ENCODE peak calls at places on chromosome 2, in five cellular contexts. W, Z, I, G and K are unnamed samples.

GRCh38 chr2:44859337-44859736 is 82.2 kb upstream of the SIX3 start:
- DNase-seq in W (no peak), Z (no peak), I (no peak), G (no peak), K (no peak)

GRCh38 chr2:217900010-217900779 is 102.6 kb downstream of the TNS1 start:
- DNase-seq in W (no peak), Z (no peak), I (no peak), G (peak; percentile 80), K (no peak)

GRCh38 chr2:64404743-64405142 is 49.2 kb upstream of the LGALSL start:
- DNase-seq in W (no peak), Z (peak; percentile 48), I (no peak), G (peak; percentile 61), K (no peak)

GRCh38 chr2:222404126-222404891 is 20.0 kb upstream of the SGPP2 start:
- DNase-seq in W (no peak), Z (no peak), I (no peak), G (no peak), K (no peak)

GRCh38 chr2:157473585-157473984 is 29.7 kb upstream of the CYTIP start:
- DNase-seq in W (no peak), Z (peak; percentile 41), I (no peak), G (no peak), K (no peak)

GRCh38 chr2:120379916-120380893 is 34.3 kb downstream of the INHBB start:
- DNase-seq in W (no peak), Z (no peak), I (no peak), G (no peak), K (no peak)

GRCh38 chr2:155633060-155633839 is 699.3 kb downstream of the NR4A2 start:
- DNase-seq in W (no peak), Z (no peak), I (no peak), G (no peak), K (no peak)

GRCh38 chr2:86020984-86021383 is 84.7 kb downstream of the POLR1A start:
- DNase-seq in W (no peak), Z (peak; percentile 51), I (no peak), G (peak; percentile 67), K (no peak)

GRCh38 chr2:75053484-75054112 is 95.2 kb downstream of the POLE4 start:
- DNase-seq in W (no peak), Z (peak; percentile 41), I (no peak), G (no peak), K (peak; percentile 70)

GRCh38 chr2:11625671-11626070 is 44.3 kb downstream of the NTSR2 start:
- DNase-seq in W (no peak), Z (no peak), I (no peak), G (no peak), K (no peak)

GRCh38 chr2:215354771-215355695 is 43.2 kb downstream of the ATIC start:
- DNase-seq in W (no peak), Z (peak; percentile 87), I (no peak), G (no peak), K (no peak)

GRCh38 chr2:219300022-219300421 is 9.2 kb downstream of the PTPRN start:
- DNase-seq in W (no peak), Z (no peak), I (no peak), G (peak; percentile 54), K (no peak)

GRCh38 chr2:237207641-237208040 is 122.0 kb downstream of the COPS8 start:
- DNase-seq in W (no peak), Z (peak; percentile 81), I (no peak), G (peak; percentile 71), K (no peak)

GRCh38 chr2:37472959-37473358 is 128.5 kb downstream of the QPCT start:
- DNase-seq in W (no peak), Z (peak; percentile 85), I (no peak), G (peak; percentile 67), K (no peak)

GRCh38 chr2:25104741-25105140 is 62.9 kb downstream of the EFR3B start:
- DNase-seq in W (no peak), Z (no peak), I (no peak), G (no peak), K (no peak)

GRCh38 chr2:146623771-146624170 is 1221.1 kb upstream of the ACVR2A start:
- DNase-seq in W (no peak), Z (peak; percentile 56), I (no peak), G (no peak), K (no peak)

GRCh38 chr2:239545741-239546392 is 145.0 kb upstream of the HDAC4 start:
- DNase-seq in W (no peak), Z (no peak), I (no peak), G (peak; percentile 53), K (no peak)

GRCh38 chr2:71886241-71886640 is 261.4 kb downstream of the CYP26B1 start:
- DNase-seq in W (no peak), Z (peak; percentile 46), I (no peak), G (no peak), K (no peak)

GRCh38 chr2:9988320-9988719 is 36.8 kb downstream of the GRHL1 start:
- DNase-seq in W (peak; percentile 18), Z (no peak), I (no peak), G (no peak), K (no peak)

GRCh38 chr2:172340394-172340793 is 87.0 kb upstream of the ITGA6 start:
- DNase-seq in W (no peak), Z (no peak), I (no peak), G (no peak), K (no peak)

GRCh38 chr2:227862741-227863588 is 8.5 kb upstream of the DAW1 start:
- DNase-seq in W (no peak), Z (peak; percentile 99), I (no peak), G (no peak), K (no peak)

GRCh38 chr2:30688956-30689401 is 118.3 kb downstream of the CAPN13 start:
- DNase-seq in W (no peak), Z (no peak), I (no peak), G (no peak), K (no peak)

GRCh38 chr2:206438196-206438727 is 5.1 kb upstream of the ADAM23 start:
- DNase-seq in W (no peak), Z (no peak), I (no peak), G (no peak), K (no peak)

GRCh38 chr2:45938649-45939511 is 287.4 kb downstream of the PRKCE start:
- DNase-seq in W (no peak), Z (peak; percentile 96), I (no peak), G (peak; percentile 80), K (peak; percentile 72)

GRCh38 chr2:30584116-30584515 is 137.1 kb downstream of the LCLAT1 start:
- DNase-seq in W (no peak), Z (peak; percentile 35), I (no peak), G (no peak), K (no peak)

GRCh38 chr2:129062160-129062912 is 743.7 kb upstream of the HS6ST1 start:
- DNase-seq in W (no peak), Z (no peak), I (no peak), G (no peak), K (no peak)

GRCh38 chr2:33441235-33441810 is 35.1 kb upstream of the RASGRP3 start:
- DNase-seq in W (no peak), Z (peak; percentile 84), I (peak; percentile 34), G (no peak), K (peak; percentile 59)

GRCh38 chr2:109242654-109243331 is 113.8 kb downstream of the SH3RF3 start:
- DNase-seq in W (no peak), Z (peak; percentile 96), I (no peak), G (peak; percentile 62), K (no peak)